ENCODE peak calls at places on chromosomes 11 and 22, in five cellular contexts. A is bronchial epithelial cell; G is GM19239; N is activated CD4-positive, alpha-beta T cell treated with anti-CD3 and anti-CD28 coated beads, Interleukin-2, amount 50 U/mL, for 24 hours; C is NCI-H82. L is an unnamed sample.

GRCh38 chr11:134498326-134499139 is 86.5 kb upstream of the B3GAT1 start:
- DNase-seq in A (no peak), G (no peak), N (no peak), C (no peak), L (peak; percentile 32)

GRCh38 chr11:129023968-129024676 is 81.5 kb upstream of the TP53AIP1 start:
- DNase-seq in A (peak; percentile 94), G (no peak), N (no peak), C (peak; percentile 90), L (no peak)

GRCh38 chr11:129144256-129144655 is 47.9 kb downstream of the ARHGAP32 start:
- DNase-seq in A (no peak), G (no peak), N (no peak), C (no peak), L (no peak)

GRCh38 chr22:19757985-19758895 is 2.3 kb upstream of the TBX1 start:
- DNase-seq in A (no peak), G (no peak), N (no peak), C (no peak), L (no peak)

GRCh38 chr11:25667871-25668270 is 664.1 kb upstream of the ANO3 start:
- DNase-seq in A (no peak), G (no peak), N (no peak), C (no peak), L (no peak)

GRCh38 chr11:117020873-117021564 is 77.2 kb downstream of the SIK3 start:
- DNase-seq in A (no peak), G (no peak), N (no peak), C (no peak), L (no peak)

GRCh38 chr11:75463106-75463774 is 30.2 kb upstream of the KLHL35 start:
- DNase-seq in A (no peak), G (no peak), N (no peak), C (no peak), L (no peak)

GRCh38 chr11:73787051-73787642 is 527 bp upstream of the MRPL48 start:
- DNase-seq in A (no peak), G (no peak), N (no peak), C (no peak), L (no peak)

GRCh38 chr11:10899542-10899830 is 41.6 kb upstream of the ZBED5 start:
- DNase-seq in A (peak; percentile 99), G (no peak), N (no peak), C (no peak), L (no peak)

GRCh38 chr22:49303061-49303735 is 524.5 kb downstream of the BRD1 start:
- DNase-seq in A (no peak), G (no peak), N (no peak), C (no peak), L (no peak)

GRCh38 chr22:44130076-44130711 is 50.5 kb upstream of the PARVG start:
- DNase-seq in A (peak; percentile 8), G (no peak), N (no peak), C (no peak), L (peak; percentile 30)

GRCh38 chr11:120245434-120245833 is 5.5 kb downstream of the POU2F3 start:
- DNase-seq in A (no peak), G (no peak), N (no peak), C (no peak), L (no peak)

GRCh38 chr22:38982008-38982927 is at the start of gene APOBEC3B:
- DNase-seq in A (peak; percentile 95), G (peak; percentile 82), N (peak; percentile 31), C (no peak), L (peak; percentile 8)

GRCh38 chr22:32764330-32765116 is 37.0 kb upstream of the TIMP3 start:
- DNase-seq in A (peak; percentile 87), G (no peak), N (no peak), C (peak; percentile 80), L (no peak)

GRCh38 chr11:35943761-35944502 is at the start of gene LDLRAD3:
- DNase-seq in A (peak; percentile 48), G (peak; percentile 56), N (peak; percentile 10), C (peak; percentile 77), L (peak; percentile 88)

GRCh38 chr11:34783816-34784317 is 132.3 kb downstream of the APIP start:
- DNase-seq in A (peak; percentile 35), G (no peak), N (no peak), C (no peak), L (no peak)

GRCh38 chr11:112128483-112129121 is 35.3 kb downstream of the IL18 start:
- DNase-seq in A (peak; percentile 75), G (no peak), N (no peak), C (no peak), L (peak; percentile 89)

GRCh38 chr22:30829901-30830550 is 135.4 kb downstream of the OSBP2 start:
- DNase-seq in A (peak; percentile 99), G (no peak), N (no peak), C (no peak), L (no peak)

GRCh38 chr11:967995-968751 is 42.5 kb downstream of the AP2A2 start:
- DNase-seq in A (no peak), G (no peak), N (no peak), C (no peak), L (no peak)

GRCh38 chr22:46935506-46936377 is 173.3 kb downstream of the TBC1D22A start:
- DNase-seq in A (no peak), G (no peak), N (no peak), C (peak; percentile 2), L (no peak)

GRCh38 chr11:123103326-123103980 is 41.5 kb upstream of the HSPA8 start:
- DNase-seq in A (peak; percentile 55), G (no peak), N (peak; percentile 7), C (peak; percentile 74), L (peak; percentile 90)

GRCh38 chr11:124763156-124763947 is 1.3 kb upstream of the ESAM start:
- DNase-seq in A (peak; percentile 50), G (no peak), N (peak; percentile 76), C (peak; percentile 87), L (peak; percentile 48)

GRCh38 chr11:127003260-127003981 is 2.9 kb upstream of the KIRREL3 start:
- DNase-seq in A (no peak), G (no peak), N (no peak), C (peak; percentile 87), L (peak; percentile 81)

GRCh38 chr22:42904049-42904448 is 47.0 kb upstream of the ARFGAP3 start:
- DNase-seq in A (no peak), G (no peak), N (no peak), C (no peak), L (no peak)

GRCh38 chr11:119673389-119674336 is 55.3 kb downstream of the NECTIN1 start:
- DNase-seq in A (no peak), G (peak; percentile 65), N (peak; percentile 6), C (peak; percentile 41), L (no peak)

GRCh38 chr22:17337639-17338038 is 31.6 kb upstream of the CECR2 start:
- DNase-seq in A (no peak), G (no peak), N (no peak), C (no peak), L (no peak)

GRCh38 chr22:22878801-22879674 is 8.6 kb upstream of the IGLL5 start:
- DNase-seq in A (no peak), G (no peak), N (no peak), C (no peak), L (no peak)

GRCh38 chr11:27916541-27917100 is 191.3 kb downstream of the KIF18A start:
- DNase-seq in A (no peak), G (peak; percentile 34), N (no peak), C (peak; percentile 24), L (no peak)